ENCODE peak calls at places on chromosomes 1 and 21, in eight cellular contexts. A, S, B, Y, Q, U, K and N are unnamed samples.

GRCh38 chr1:212601524-212601923 is 7.0 kb upstream of the ATF3 start:
- DNase-seq in S (no peak), K (no peak), A (no peak), B (no peak), Y (no peak), U (no peak), Q (no peak), N (no peak)

GRCh38 chr1:202713110-202713509 is 2.9 kb upstream of the SYT2 start:
- DNase-seq in U (no peak), B (no peak), A (no peak), Q (no peak), Y (no peak), K (no peak), S (no peak), N (no peak)

GRCh38 chr1:197399691-197400521 is 131.9 kb downstream of the CRB1 start:
- DNase-seq in Y (peak; percentile 66), B (no peak), A (no peak), K (peak; percentile 42), Q (no peak), U (no peak), S (peak; percentile 21), N (peak; percentile 51)

GRCh38 chr1:3910769-3911520 is 10.9 kb upstream of the C1orf174 start:
- DNase-seq in B (peak; percentile 52), S (no peak), Y (peak; percentile 96), A (peak; percentile 65), K (peak; percentile 52), Q (peak; percentile 70), U (peak; percentile 62), N (peak; percentile 51)

GRCh38 chr1:155134322-155134721 is 1.3 kb upstream of the SLC50A1 start:
- DNase-seq in B (no peak), A (no peak), U (no peak), S (no peak), Y (no peak), K (peak; percentile 23), Q (no peak), N (no peak)

GRCh38 chr1:94025383-94026340 is 95.3 kb downstream of the ABCA4 start:
- DNase-seq in S (no peak), B (peak; percentile 58), A (no peak), U (no peak), Y (peak; percentile 69), K (peak; percentile 63), Q (no peak), N (peak; percentile 85)

GRCh38 chr1:91712981-91713841 is 172.7 kb downstream of the TGFBR3 start:
- DNase-seq in S (no peak), A (peak; percentile 83), U (peak; percentile 67), Y (no peak), K (no peak), Q (no peak), B (peak; percentile 56), N (peak; percentile 94)

GRCh38 chr1:186617860-186618780 is 62.1 kb downstream of the PTGS2 start:
- DNase-seq in Y (no peak), A (peak; percentile 67), U (peak; percentile 38), K (peak; percentile 79), B (peak; percentile 8), S (no peak), Q (peak; percentile 69), N (peak; percentile 45)

GRCh38 chr1:244820131-244820530 is 15.3 kb upstream of the COX20 start:
- DNase-seq in A (no peak), Y (no peak), Q (no peak), K (no peak), B (no peak), S (no peak), U (no peak), N (no peak)

GRCh38 chr21:42760977-42761751 is 107.7 kb downstream of the PDE9A start:
- DNase-seq in B (no peak), K (no peak), U (no peak), Y (no peak), Q (no peak), S (no peak), A (no peak), N (no peak)

GRCh38 chr1:223711173-223711572 is 1.2 kb upstream of the CAPN2 start:
- DNase-seq in Q (no peak), K (peak; percentile 50), U (no peak), A (no peak), Y (no peak), B (no peak), S (no peak), N (no peak)

GRCh38 chr1:2525896-2526823 is at the start of gene PANK4:
- DNase-seq in A (peak; percentile 92), U (peak; percentile 94), K (peak; percentile 90), Q (peak; percentile 94), Y (peak; percentile 97), S (peak; percentile 53), B (peak; percentile 93), N (peak; percentile 95)

GRCh38 chr1:171793656-171794055 is 12.2 kb downstream of the METTL13 start:
- DNase-seq in Q (no peak), K (no peak), U (no peak), B (no peak), A (no peak), S (no peak), Y (no peak), N (no peak)

GRCh38 chr1:36838866-36839265 is 195.4 kb downstream of the GRIK3 start:
- DNase-seq in S (no peak), Y (no peak), A (no peak), U (no peak), Q (no peak), B (no peak), K (no peak), N (no peak)

GRCh38 chr1:182649041-182649440 is 35.3 kb downstream of the RGS8 start:
- DNase-seq in B (no peak), U (no peak), A (no peak), Q (no peak), Y (no peak), S (no peak), K (no peak), N (no peak)

GRCh38 chr1:44213222-44214112 is at the start of gene DMAP1:
- DNase-seq in B (peak; percentile 82), Q (peak; percentile 88), U (peak; percentile 82), K (peak; percentile 71), S (peak; percentile 63), Y (peak; percentile 94), A (peak; percentile 90), N (peak; percentile 84)
- TF ChIP-seq CTCF in B (no peak), Q (no peak), U (no peak), K (peak; percentile 30), S (no peak), Y (no peak), A (no peak), N (no peak)

GRCh38 chr1:18955116-18955441 is 1.4 kb downstream of the IFFO2 start:
- DNase-seq in K (peak; percentile 27), S (no peak), U (no peak), Y (no peak), Q (no peak), B (no peak), A (no peak), N (no peak)

GRCh38 chr1:18951818-18952391 is 4.6 kb downstream of the IFFO2 start:
- DNase-seq in U (no peak), K (peak; percentile 51), Q (no peak), S (no peak), Y (no peak), A (no peak), B (no peak), N (no peak)

GRCh38 chr1:18955442-18956188 is 861 bp downstream of the IFFO2 start:
- DNase-seq in Q (peak; percentile 52), S (no peak), A (no peak), B (no peak), Y (peak; percentile 84), K (peak; percentile 35), U (peak; percentile 49), N (no peak)

GRCh38 chr1:18954270-18955071 is 2.0 kb downstream of the IFFO2 start:
- DNase-seq in U (no peak), K (peak; percentile 23), S (no peak), A (no peak), Q (no peak), B (no peak), Y (no peak), N (peak; percentile 60)

DNA sequence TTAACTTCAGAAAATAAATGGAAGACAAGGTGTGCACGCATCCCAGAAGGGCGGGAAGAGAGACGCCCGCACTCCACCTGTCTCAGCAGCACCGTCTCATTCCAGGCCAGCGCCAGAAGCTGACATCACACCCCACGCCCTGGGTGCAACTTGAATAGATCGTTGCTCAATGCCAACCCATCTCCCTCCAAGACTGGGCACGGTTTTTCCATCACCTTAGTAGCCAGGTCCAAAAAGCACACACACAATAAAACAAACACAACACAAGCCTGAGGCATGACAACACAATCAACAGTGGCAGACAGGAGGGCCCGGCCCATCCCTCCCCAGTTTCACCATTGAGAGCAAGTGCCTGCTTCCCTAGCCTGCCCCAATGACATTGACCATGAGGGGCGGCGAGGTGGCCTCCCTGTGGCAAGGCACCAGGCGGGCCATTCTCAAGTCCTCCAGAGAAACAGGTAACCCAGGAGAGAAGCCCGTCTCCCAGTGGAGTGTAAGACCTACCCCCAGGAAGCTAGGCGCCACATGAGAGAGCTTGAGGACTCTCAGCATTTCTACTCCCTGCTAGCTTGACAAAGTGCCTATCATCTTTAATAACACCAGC is 2.7 kb downstream of the IFFO2 start:
- DNase-seq in K (peak; percentile 85), Y (no peak), A (no peak), U (no peak), Q (no peak), B (no peak), S (no peak), N (no peak)
- H3K4me3 ChIP-seq in K (peak overlapping the region; percentile 88), Y (peak overlapping the region; percentile 80), A (peak overlapping the region; percentile 80), U (peak overlapping the region; percentile 91), Q (peak overlapping the region; percentile 66), B (peak overlapping the region; percentile 65), S (peak overlapping the region; percentile 57), N (peak overlapping the region; percentile 61)

GRCh38 chr1:13573586-13573985 is 10.0 kb upstream of the PDPN start:
- DNase-seq in B (no peak), K (no peak), Y (peak; percentile 10), S (no peak), U (no peak), A (no peak), Q (no peak), N (no peak)

DNA sequence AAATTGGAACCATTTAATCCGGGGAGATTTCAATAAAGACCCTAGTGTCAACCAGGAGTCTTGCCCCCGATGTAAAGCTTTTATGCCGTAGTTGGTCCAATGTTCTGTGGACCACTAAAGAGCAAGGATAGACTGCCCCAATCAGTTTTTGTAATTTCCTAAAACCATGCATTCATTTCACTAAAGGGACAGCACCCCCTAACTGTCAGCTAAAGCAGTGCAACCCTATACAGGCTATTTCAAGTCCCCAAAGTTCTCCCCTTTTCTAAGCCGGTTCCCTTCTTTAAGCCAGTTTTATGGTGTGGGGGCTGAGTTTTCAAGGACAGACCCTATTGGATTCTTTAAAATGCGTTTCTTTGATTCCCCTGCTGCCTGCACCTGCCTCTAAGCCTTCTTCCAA is 12.7 kb upstream of the PDPN start:
- DNase-seq in Q (no peak), K (no peak), B (no peak), S (no peak), Y (peak; percentile 60), A (no peak), U (no peak), N (no peak)
- TF ChIP-seq CTCF in Q (peak; percentile 28), K (peak; percentile 24), B (no peak), S (no peak), Y (peak; percentile 80), A (no peak), U (no peak), N (peak; percentile 50)

GRCh38 chr1:210573141-210573540 is 244.4 kb downstream of the HHAT start:
- DNase-seq in A (no peak), Q (no peak), B (no peak), Y (no peak), K (no peak), S (no peak), U (no peak), N (no peak)
- H3K4me3 ChIP-seq in A (no peak overlapping the region), Q (no peak overlapping the region), B (no peak overlapping the region), Y (no peak overlapping the region), K (no peak overlapping the region), S (no peak overlapping the region), U (no peak overlapping the region), N (no peak overlapping the region)